ENCODE peak calls at places on chromosomes 11 and 22, in nine cellular contexts. P is GM12891; H is stimulated activated naive CD4-positive, alpha-beta T cell; Q is AG10803; T is neural crest cell; U is choroid plexus epithelial cell; F is mammary epithelial cell; E is heart left ventricle; Y is GM06990. K is an unnamed sample.

GRCh38 chr22:43005106-43005505 is 9.8 kb downstream of the PACSIN2 start:
- DNase-seq in T (no peak), F (no peak), U (no peak), H (no peak), P (no peak), Q (no peak), E (no peak), Y (no peak), K (no peak)

GRCh38 chr11:123302751-123303195 is 107.7 kb upstream of the CLMP start:
- DNase-seq in U (peak), E (no peak), Y (peak), P (peak), H (no peak), T (no peak), F (peak), Q (peak), K (no peak)

GRCh38 chr11:61797263-61797944 is 4.7 kb downstream of the FEN1 start:
- DNase-seq in U (peak), H (peak), F (peak), T (peak), Q (peak), P (no peak), E (peak), Y (no peak), K (peak)

GRCh38 chr11:27331984-27332383 is 31.0 kb downstream of the CCDC34 start:
- DNase-seq in U (peak), T (no peak), P (no peak), Q (peak), F (no peak), H (no peak), E (no peak), Y (no peak), K (no peak)

GRCh38 chr11:1298695-1299492 is 10.5 kb downstream of the TOLLIP start:
- DNase-seq in E (peak), U (peak), Y (no peak), F (peak), P (no peak), T (no peak), H (no peak), Q (peak), K (no peak)

GRCh38 chr11:119744577-119744976 is 15.6 kb upstream of the NECTIN1 start:
- DNase-seq in P (no peak), E (no peak), F (no peak), H (no peak), U (no peak), T (no peak), Y (no peak), Q (no peak), K (no peak)

GRCh38 chr11:117315285-117316196 is 515 bp downstream of the BACE1 start:
- DNase-seq in U (no peak), E (no peak), Q (no peak), Y (no peak), H (no peak), F (no peak), T (no peak), P (peak), K (no peak)

GRCh38 chr11:76742912-76743311 is 40.2 kb upstream of the TSKU start:
- DNase-seq in Y (no peak), E (no peak), H (no peak), F (no peak), U (peak), T (no peak), P (no peak), Q (peak), K (no peak)

GRCh38 chr11:64364911-64365310 is 5.9 kb downstream of the RPS6KA4 start:
- DNase-seq in Q (no peak), E (no peak), F (no peak), P (no peak), T (no peak), U (no peak), H (no peak), Y (no peak), K (no peak)

GRCh38 chr11:73478737-73479347 is 102.6 kb downstream of the RELT start:
- DNase-seq in T (no peak), Y (no peak), P (no peak), E (no peak), F (peak), H (no peak), U (peak), Q (peak), K (no peak)

GRCh38 chr11:102323542-102324261 is 6.4 kb downstream of the BIRC3 start:
- DNase-seq in Y (no peak), E (no peak), F (peak), U (peak), Q (peak), H (no peak), P (no peak), T (no peak), K (no peak)

GRCh38 chr11:134911514-134912180 is 499.6 kb upstream of the B3GAT1 start:
- DNase-seq in P (no peak), Y (no peak), F (no peak), T (no peak), Q (no peak), H (no peak), E (no peak), U (no peak), K (no peak)

GRCh38 chr11:132728026-132728425 is 804.3 kb downstream of the OPCML start:
- DNase-seq in U (no peak), Q (no peak), P (no peak), F (no peak), H (no peak), T (no peak), Y (no peak), E (no peak), K (no peak)

GRCh38 chr11:33867566-33867965 is 24.3 kb downstream of the LMO2 start:
- DNase-seq in T (no peak), U (no peak), P (no peak), Y (no peak), F (no peak), Q (no peak), H (no peak), E (no peak), K (no peak)

GRCh38 chr11:2212411-2213251 is 41.0 kb upstream of the TH start:
- DNase-seq in F (no peak), T (no peak), E (no peak), P (no peak), Q (no peak), U (no peak), H (no peak), Y (no peak), K (no peak)

GRCh38 chr11:128451651-128452470 is 135.5 kb downstream of the ETS1 start:
- DNase-seq in E (peak), T (peak), U (peak), H (no peak), Q (peak), F (peak), P (no peak), Y (no peak), K (no peak)

GRCh38 chr11:65468874-65469333 is 29.9 kb upstream of the MALAT1 start:
- DNase-seq in U (peak), P (no peak), T (no peak), E (peak), H (peak), F (peak), Q (peak), Y (peak), K (no peak)

GRCh38 chr11:28086569-28086968 is 21.4 kb downstream of the KIF18A start:
- DNase-seq in U (peak), F (peak), Y (no peak), E (no peak), T (no peak), H (no peak), P (no peak), Q (peak), K (no peak)

GRCh38 chr11:66251811-66252210 is 16.6 kb upstream of the RAB1B start:
- DNase-seq in P (no peak), F (no peak), U (no peak), Y (no peak), H (no peak), E (no peak), T (no peak), Q (no peak), K (no peak)

GRCh38 chr22:21076907-21077625 is 31.3 kb downstream of the LRRC74B start:
- DNase-seq in Y (no peak), U (no peak), P (no peak), T (no peak), F (no peak), H (no peak), Q (no peak), E (no peak), K (no peak)

GRCh38 chr22:41092847-41093371 is 517 bp downstream of the EP300 start:
- DNase-seq in Y (no peak), F (peak), T (no peak), H (no peak), E (peak), Q (peak), P (no peak), U (peak), K (no peak)

K was measured in neuronal stem cell.